ENCODE peak calls at places on chromosomes 13 and 19, in six cellular contexts. One of them, this sample, is unnamed. For H3K9me3, the result is how much of the 10 kb centered on the place peaks cover.

GRCh38 chr19:39970424-39970673 is 616 bp upstream of the PSMC4 start:
- DNase-seq in tibial artery: no peak
- DNase-seq in CD8-positive, alpha-beta T cell: no peak
- DNase-seq in psoas muscle: no peak
- DNase-seq in uterus: no peak
- DNase-seq in neural progenitor cell: no peak
- DNase-seq in this sample: no peak

GRCh38 chr13:27182844-27183497 is 11.4 kb upstream of the USP12 start:
- DNase-seq in psoas muscle: peak
- DNase-seq in CD8-positive, alpha-beta T cell: no peak
- DNase-seq in uterus: peak
- DNase-seq in tibial artery: peak
- DNase-seq in neural progenitor cell: no peak
- DNase-seq in this sample: peak

GRCh38 chr19:38869160-38869835 is 8.8 kb downstream of the RINL start:
- DNase-seq in uterus: no peak
- DNase-seq in neural progenitor cell: no peak
- DNase-seq in tibial artery: no peak
- DNase-seq in psoas muscle: no peak
- DNase-seq in CD8-positive, alpha-beta T cell: peak
- DNase-seq in this sample: no peak

GRCh38 chr13:26503826-26504594 is 53.5 kb upstream of the WASF3 start:
- DNase-seq in psoas muscle: no peak
- DNase-seq in CD8-positive, alpha-beta T cell: no peak
- DNase-seq in neural progenitor cell: no peak
- DNase-seq in uterus: no peak
- DNase-seq in tibial artery: no peak
- DNase-seq in this sample: no peak

GRCh38 chr19:10583021-10583776 is 3.9 kb downstream of the AP1M2 start:
- DNase-seq in tibial artery: no peak
- DNase-seq in psoas muscle: no peak
- DNase-seq in neural progenitor cell: no peak
- DNase-seq in uterus: no peak
- DNase-seq in CD8-positive, alpha-beta T cell: no peak
- DNase-seq in this sample: no peak

GRCh38 chr19:44741841-44742352 is 6.6 kb upstream of the BCL3 start:
- DNase-seq in psoas muscle: peak
- DNase-seq in neural progenitor cell: peak
- DNase-seq in tibial artery: peak
- DNase-seq in uterus: peak
- DNase-seq in CD8-positive, alpha-beta T cell: no peak
- DNase-seq in this sample: peak

GRCh38 chr19:29714953-29715694 is at the start of gene C19orf12:
- DNase-seq in psoas muscle: peak
- DNase-seq in CD8-positive, alpha-beta T cell: peak
- DNase-seq in uterus: peak
- DNase-seq in tibial artery: peak
- DNase-seq in neural progenitor cell: peak
- DNase-seq in this sample: no peak

GRCh38 chr19:46924874-46925547 is 64.2 kb downstream of the ARHGAP35 start:
- DNase-seq in CD8-positive, alpha-beta T cell: peak
- DNase-seq in uterus: peak
- DNase-seq in tibial artery: no peak
- DNase-seq in psoas muscle: no peak
- DNase-seq in neural progenitor cell: no peak
- DNase-seq in this sample: no peak

GRCh38 chr19:28234637-28235036 is 978.3 kb downstream of the UQCRFS1 start:
- DNase-seq in psoas muscle: no peak
- DNase-seq in uterus: no peak
- DNase-seq in tibial artery: no peak
- DNase-seq in neural progenitor cell: no peak
- DNase-seq in CD8-positive, alpha-beta T cell: no peak
- DNase-seq in this sample: no peak

GRCh38 chr13:95698047-95698749 is 21.3 kb downstream of the DNAJC3 start:
- DNase-seq in psoas muscle: no peak
- DNase-seq in neural progenitor cell: no peak
- DNase-seq in CD8-positive, alpha-beta T cell: no peak
- DNase-seq in uterus: no peak
- DNase-seq in tibial artery: no peak
- DNase-seq in this sample: no peak

GRCh38 chr13:86051134-86052103 is 252.2 kb upstream of the SLITRK6 start:
- DNase-seq in uterus: no peak
- DNase-seq in tibial artery: no peak
- DNase-seq in CD8-positive, alpha-beta T cell: no peak
- DNase-seq in neural progenitor cell: no peak
- DNase-seq in psoas muscle: no peak
- DNase-seq in this sample: no peak

GRCh38 chr13:43058836-43059235 is 35.5 kb downstream of the DNAJC15 start:
- DNase-seq in tibial artery: no peak
- DNase-seq in CD8-positive, alpha-beta T cell: no peak
- DNase-seq in uterus: no peak
- DNase-seq in neural progenitor cell: no peak
- DNase-seq in psoas muscle: no peak
- DNase-seq in this sample: no peak

GRCh38 chr19:18278521-18279265 is 2.7 kb downstream of the JUND start:
- DNase-seq in CD8-positive, alpha-beta T cell: peak
- DNase-seq in neural progenitor cell: no peak
- DNase-seq in psoas muscle: no peak
- DNase-seq in tibial artery: no peak
- DNase-seq in uterus: no peak
- DNase-seq in this sample: no peak

GRCh38 chr19:38831142-38831605 is 420 bp downstream of the ECH1 start:
- DNase-seq in psoas muscle: peak
- DNase-seq in neural progenitor cell: peak
- DNase-seq in tibial artery: peak
- DNase-seq in CD8-positive, alpha-beta T cell: no peak
- DNase-seq in uterus: peak
- DNase-seq in this sample: peak

GRCh38 chr13:96984061-96984508 is 10.2 kb downstream of the OXGR1 start:
- DNase-seq in tibial artery: no peak
- DNase-seq in neural progenitor cell: peak
- DNase-seq in uterus: peak
- DNase-seq in CD8-positive, alpha-beta T cell: no peak
- DNase-seq in psoas muscle: no peak
- DNase-seq in this sample: no peak

GRCh38 chr19:46067691-46068090 is 26.9 kb upstream of the IGFL4 start:
- DNase-seq in CD8-positive, alpha-beta T cell: no peak
- DNase-seq in neural progenitor cell: no peak
- DNase-seq in tibial artery: no peak
- DNase-seq in uterus: no peak
- DNase-seq in psoas muscle: no peak
- DNase-seq in this sample: no peak

GRCh38 chr19:48719263-48720171 is at the start of gene MAMSTR:
- DNase-seq in uterus: peak
- DNase-seq in neural progenitor cell: no peak
- DNase-seq in psoas muscle: peak
- DNase-seq in CD8-positive, alpha-beta T cell: no peak
- DNase-seq in tibial artery: no peak
- DNase-seq in this sample: no peak

GRCh38 chr13:48831248-48831647 is 144.5 kb upstream of the FNDC3A start:
- DNase-seq in tibial artery: no peak
- DNase-seq in neural progenitor cell: no peak
- DNase-seq in CD8-positive, alpha-beta T cell: no peak
- DNase-seq in uterus: no peak
- DNase-seq in psoas muscle: no peak
- DNase-seq in this sample: no peak

GRCh38 chr19:52601025-52601973 is 31.2 kb downstream of the ZNF701 start:
- DNase-seq in CD8-positive, alpha-beta T cell: peak
- DNase-seq in neural progenitor cell: peak
- DNase-seq in tibial artery: peak
- DNase-seq in psoas muscle: peak
- DNase-seq in uterus: peak
- DNase-seq in this sample: peak

GRCh38 chr19:50790898-50791562 is 815 bp downstream of the ACP4 start:
- DNase-seq in neural progenitor cell: no peak
- DNase-seq in CD8-positive, alpha-beta T cell: no peak
- DNase-seq in psoas muscle: no peak
- DNase-seq in tibial artery: no peak
- DNase-seq in uterus: no peak
- DNase-seq in this sample: no peak

GRCh38 chr19:46481187-46481586 is 9.8 kb upstream of the PNMA8A start:
- DNase-seq in neural progenitor cell: no peak
- DNase-seq in tibial artery: no peak
- DNase-seq in CD8-positive, alpha-beta T cell: no peak
- DNase-seq in uterus: peak
- DNase-seq in psoas muscle: no peak
- DNase-seq in this sample: no peak

GRCh38 chr13:93517658-93518057 is 291.1 kb downstream of the GPC6 start:
- DNase-seq in tibial artery: no peak
- DNase-seq in uterus: no peak
- DNase-seq in CD8-positive, alpha-beta T cell: no peak
- DNase-seq in psoas muscle: no peak
- DNase-seq in neural progenitor cell: no peak
- DNase-seq in this sample: no peak

GRCh38 chr13:109385161-109385560 is 401.2 kb downstream of the IRS2 start:
- DNase-seq in uterus: no peak
- DNase-seq in CD8-positive, alpha-beta T cell: no peak
- DNase-seq in psoas muscle: no peak
- DNase-seq in neural progenitor cell: no peak
- DNase-seq in tibial artery: no peak
- DNase-seq in this sample: no peak

GRCh38 chr13:31035162-31035951 is 102.9 kb downstream of the TEX26 start:
- DNase-seq in neural progenitor cell: no peak
- DNase-seq in CD8-positive, alpha-beta T cell: no peak
- DNase-seq in uterus: peak
- DNase-seq in psoas muscle: no peak
- DNase-seq in tibial artery: no peak
- DNase-seq in this sample: no peak

GRCh38 chr19:48770223-48770622 is 14.9 kb downstream of the FGF21 start:
- DNase-seq in tibial artery: no peak
- DNase-seq in CD8-positive, alpha-beta T cell: no peak
- DNase-seq in uterus: no peak
- DNase-seq in psoas muscle: no peak
- DNase-seq in neural progenitor cell: no peak
- DNase-seq in this sample: no peak

GRCh38 chr19:55473613-55474012 is 2.8 kb upstream of the ZNF628 start:
- DNase-seq in tibial artery: no peak
- DNase-seq in CD8-positive, alpha-beta T cell: no peak
- DNase-seq in neural progenitor cell: peak
- DNase-seq in uterus: no peak
- DNase-seq in psoas muscle: no peak
- DNase-seq in this sample: no peak

GRCh38 chr13:77225946-77226345 is 100.9 kb downstream of the MYCBP2 start:
- DNase-seq in CD8-positive, alpha-beta T cell: no peak
- DNase-seq in neural progenitor cell: no peak
- DNase-seq in psoas muscle: no peak
- DNase-seq in tibial artery: no peak
- DNase-seq in uterus: no peak
- DNase-seq in this sample: no peak

GRCh38 chr13:101556676-101557121 is 104.2 kb downstream of the ITGBL1 start:
- DNase-seq in tibial artery: no peak
- DNase-seq in psoas muscle: peak
- DNase-seq in uterus: no peak
- DNase-seq in CD8-positive, alpha-beta T cell: no peak
- DNase-seq in neural progenitor cell: no peak
- DNase-seq in this sample: no peak

GRCh38 chr19:57682226-57682766 is 519 bp downstream of the ZNF551 start:
- DNase-seq in CD8-positive, alpha-beta T cell: no peak
- DNase-seq in uterus: no peak
- DNase-seq in psoas muscle: no peak
- DNase-seq in tibial artery: no peak
- DNase-seq in neural progenitor cell: no peak
- DNase-seq in this sample: no peak
- H3K9me3 ChIP-seq in CD8-positive, alpha-beta T cell: under half
- H3K9me3 ChIP-seq in uterus: under half
- H3K9me3 ChIP-seq in psoas muscle: under half
- H3K9me3 ChIP-seq in tibial artery: under half
- H3K9me3 ChIP-seq in neural progenitor cell: under half
- H3K9me3 ChIP-seq in this sample: under half

GRCh38 chr19:756821-757688 is 6.1 kb downstream of the MISP start:
- DNase-seq in tibial artery: no peak
- DNase-seq in CD8-positive, alpha-beta T cell: no peak
- DNase-seq in neural progenitor cell: no peak
- DNase-seq in psoas muscle: no peak
- DNase-seq in uterus: no peak
- DNase-seq in this sample: no peak

GRCh38 chr19:756232-756631 is 5.3 kb downstream of the MISP start:
- DNase-seq in uterus: no peak
- DNase-seq in neural progenitor cell: no peak
- DNase-seq in CD8-positive, alpha-beta T cell: no peak
- DNase-seq in tibial artery: no peak
- DNase-seq in psoas muscle: no peak
- DNase-seq in this sample: no peak

GRCh38 chr19:754530-754929 is 3.6 kb downstream of the MISP start:
- DNase-seq in psoas muscle: no peak
- DNase-seq in neural progenitor cell: no peak
- DNase-seq in CD8-positive, alpha-beta T cell: no peak
- DNase-seq in tibial artery: no peak
- DNase-seq in uterus: no peak
- DNase-seq in this sample: no peak

GRCh38 chr19:755063-755462 is 4.2 kb downstream of the MISP start:
- DNase-seq in uterus: no peak
- DNase-seq in psoas muscle: no peak
- DNase-seq in tibial artery: no peak
- DNase-seq in neural progenitor cell: no peak
- DNase-seq in CD8-positive, alpha-beta T cell: no peak
- DNase-seq in this sample: no peak

GRCh38 chr19:757811-758668 is 7.1 kb downstream of the MISP start:
- DNase-seq in CD8-positive, alpha-beta T cell: no peak
- DNase-seq in psoas muscle: no peak
- DNase-seq in uterus: no peak
- DNase-seq in neural progenitor cell: no peak
- DNase-seq in tibial artery: no peak
- DNase-seq in this sample: no peak
- H3K9me3 ChIP-seq in CD8-positive, alpha-beta T cell: under half
- H3K9me3 ChIP-seq in psoas muscle: under half
- H3K9me3 ChIP-seq in uterus: under half
- H3K9me3 ChIP-seq in neural progenitor cell: under half
- H3K9me3 ChIP-seq in tibial artery: under half
- H3K9me3 ChIP-seq in this sample: under half

GRCh38 chr19:34757441-34757840 is 15.6 kb downstream of the ZNF599 start:
- DNase-seq in tibial artery: no peak
- DNase-seq in CD8-positive, alpha-beta T cell: no peak
- DNase-seq in uterus: no peak
- DNase-seq in psoas muscle: no peak
- DNase-seq in neural progenitor cell: no peak
- DNase-seq in this sample: no peak

GRCh38 chr19:34759218-34759917 is 13.6 kb downstream of the ZNF599 start:
- DNase-seq in tibial artery: no peak
- DNase-seq in uterus: no peak
- DNase-seq in CD8-positive, alpha-beta T cell: no peak
- DNase-seq in psoas muscle: no peak
- DNase-seq in neural progenitor cell: no peak
- DNase-seq in this sample: no peak
- H3K9me3 ChIP-seq in tibial artery: half or more
- H3K9me3 ChIP-seq in uterus: under half
- H3K9me3 ChIP-seq in CD8-positive, alpha-beta T cell: under half
- H3K9me3 ChIP-seq in psoas muscle: half or more
- H3K9me3 ChIP-seq in neural progenitor cell: under half
- H3K9me3 ChIP-seq in this sample: half or more

DNA sequence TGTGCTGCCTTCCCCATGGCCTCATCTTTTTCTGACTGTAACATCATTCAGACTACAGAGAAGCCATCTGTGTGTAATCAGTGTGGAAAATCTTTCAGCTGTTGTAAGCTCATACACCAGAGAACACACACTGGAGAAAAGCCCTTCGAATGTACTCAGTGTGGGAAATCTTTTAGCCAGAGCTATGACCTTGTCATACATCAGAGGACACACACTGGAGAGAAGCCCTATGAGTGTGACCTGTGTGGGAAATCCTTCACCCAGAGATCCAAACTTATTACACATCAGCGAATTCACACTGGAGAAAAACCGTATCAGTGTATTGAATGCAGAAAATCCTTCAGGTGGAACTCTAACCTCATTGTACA is 17.2 kb upstream of the ZNF8 start:
- DNase-seq in tibial artery: no peak
- DNase-seq in neural progenitor cell: no peak
- DNase-seq in psoas muscle: no peak
- DNase-seq in uterus: no peak
- DNase-seq in CD8-positive, alpha-beta T cell: no peak
- DNase-seq in this sample: no peak
- H3K9me3 ChIP-seq in tibial artery: half or more
- H3K9me3 ChIP-seq in neural progenitor cell: half or more
- H3K9me3 ChIP-seq in psoas muscle: half or more
- H3K9me3 ChIP-seq in uterus: under half
- H3K9me3 ChIP-seq in CD8-positive, alpha-beta T cell: half or more
- H3K9me3 ChIP-seq in this sample: half or more

This sample was measured in thoracic aorta.